ENCODE peak calls at places on chromosomes 1 and 21, in four cellular contexts. J is CD8-positive, alpha-beta T cell; G is SK-N-SH; N is pancreas. I is an unnamed sample. For H3K9me3, the result is how much of the 10 kb centered on the place peaks cover.

GRCh38 chr21:28871388-28872015 is 121.2 kb downstream of the LTN1 start:
- DNase-seq in G (no peak), J (no peak), N (no peak), I (no peak)

GRCh38 chr1:2826736-2827292 is 25.3 kb upstream of the TTC34 start:
- DNase-seq in J (no peak), N (no peak), G (no peak), I (no peak)

GRCh38 chr1:230132758-230133157 is 65.7 kb downstream of the GALNT2 start:
- DNase-seq in G (no peak), N (no peak), J (no peak), I (no peak)

GRCh38 chr1:238201992-238202391 is 311.3 kb upstream of the ZP4 start:
- DNase-seq in J (no peak), G (no peak), N (no peak), I (no peak)

GRCh38 chr1:214335567-214335966 is 54.6 kb downstream of the SMYD2 start:
- DNase-seq in N (no peak), J (no peak), G (no peak), I (no peak)

GRCh38 chr21:44666401-44667320 is at the start of gene KRTAP12-2:
- DNase-seq in G (no peak), J (no peak), N (no peak), I (no peak)

GRCh38 chr1:201930803-201931202 is 15.5 kb downstream of the LMOD1 start:
- DNase-seq in J (no peak), N (no peak), G (no peak), I (no peak)

GRCh38 chr1:224632921-224633321 is 16.8 kb downstream of the CNIH3 start:
- DNase-seq in J (no peak), N (no peak), G (no peak), I (no peak)

GRCh38 chr1:151574575-151575529 is 34.7 kb downstream of the TUFT1 start:
- DNase-seq in J (no peak), N (no peak), G (no peak), I (no peak)

GRCh38 chr1:229042482-229042881 is 228.4 kb upstream of the RAB4A start:
- DNase-seq in G (no peak), N (no peak), J (no peak), I (no peak)

GRCh38 chr1:185862235-185862634 is 128.0 kb downstream of the HMCN1 start:
- DNase-seq in J (no peak), G (no peak), N (no peak), I (no peak)

GRCh38 chr21:38289697-38290096 is 32.9 kb downstream of the KCNJ15 start:
- DNase-seq in J (no peak), G (no peak), N (no peak), I (no peak)

GRCh38 chr1:67683306-67683705 is 1.7 kb upstream of the GADD45A start:
- DNase-seq in G (no peak), J (no peak), N (no peak), I (no peak)

GRCh38 chr1:66676616-66677298 is 75.5 kb upstream of the DYNLT5 start:
- DNase-seq in N (no peak), J (no peak), G (no peak), I (no peak)

GRCh38 chr1:107829083-107829771 is 135.8 kb downstream of the VAV3 start:
- DNase-seq in N (no peak), J (no peak), G (no peak), I (no peak)

GRCh38 chr1:53271446-53272090 is 33.2 kb upstream of the MAGOH start:
- DNase-seq in J (no peak), G (no peak), N (no peak), I (no peak)

GRCh38 chr1:204146309-204146708 is 5.5 kb downstream of the ETNK2 start:
- DNase-seq in J (no peak), N (no peak), G (no peak), I (no peak)
- H3K9me3 ChIP-seq in J (under half), N (under half), G (under half), I (under half)

GRCh38 chr1:20078711-20079110 is 8.7 kb downstream of the PLA2G5 start:
- DNase-seq in J (no peak), G (no peak), N (no peak), I (no peak)
- H3K27ac ChIP-seq in J (no peak), G (no peak), N (no peak), I (no peak)

GRCh38 chr1:3954391-3955160 is 54.5 kb upstream of the C1orf174 start:
- DNase-seq in J (no peak), N (no peak), G (no peak), I (no peak)
- H3K9me3 ChIP-seq in J (under half), N (under half), G (under half), I (under half)

GRCh38 chr21:21064353-21064752 is 66.1 kb downstream of the NCAM2 start:
- DNase-seq in J (no peak), N (no peak), G (no peak), I (no peak)
- H3K27ac ChIP-seq in J (no peak), N (no peak), G (no peak), I (no peak)

GRCh38 chr21:9756677-9757076 is 764.7 kb upstream of the TPTE start:
- DNase-seq in N (no peak), G (no peak), J (no peak), I (no peak)
- H3K9me3 ChIP-seq in N (under half), G (under half), J (under half), I (under half)

GRCh38 chr1:159900755-159901335 is 880 bp upstream of the CFAP45 start:
- DNase-seq in N (no peak), J (no peak), G (no peak), I (no peak)
- H3K27ac ChIP-seq in N (peak), J (no peak), G (no peak), I (no peak)

DNA sequence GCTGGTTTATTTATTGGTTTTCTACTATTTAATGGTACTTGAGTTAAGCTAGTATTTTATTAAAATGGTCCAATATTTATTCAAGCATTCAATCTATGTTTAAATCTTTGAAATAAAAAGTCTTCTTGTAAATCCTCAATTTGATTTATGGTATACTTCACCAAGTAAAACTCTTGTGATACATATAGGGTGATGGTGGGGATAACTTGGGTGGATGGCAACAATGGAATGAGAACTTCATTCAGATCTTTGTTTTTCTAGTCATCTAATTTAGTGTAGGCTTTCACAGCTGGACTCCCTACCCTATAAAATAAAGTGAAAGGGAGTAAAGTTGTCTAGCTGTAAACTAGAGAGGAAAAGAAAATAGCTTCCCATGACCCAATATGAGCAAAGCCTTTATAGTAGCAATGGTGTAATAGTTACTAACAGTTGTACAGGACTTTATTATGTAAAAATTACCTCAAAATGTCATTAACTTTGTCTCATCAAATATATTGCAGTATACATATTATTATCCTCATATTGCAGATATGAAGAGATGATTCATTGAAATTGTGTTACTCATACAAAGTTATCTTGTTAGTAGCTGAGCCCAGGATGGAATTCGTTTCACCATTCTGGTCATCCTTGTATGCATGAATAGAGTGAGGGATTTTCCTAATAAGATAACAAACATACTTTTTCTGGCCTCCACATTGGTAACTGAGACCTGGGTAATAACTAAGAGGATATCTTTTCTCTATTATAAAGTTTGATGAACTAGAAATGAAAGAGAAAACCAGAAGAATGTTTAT is 1377.7 kb upstream of the ADGRL4 start:
- DNase-seq in J (no peak), N (no peak), G (no peak), I (no peak)
- H3K9me3 ChIP-seq in J (under half), N (under half), G (under half), I (under half)

DNA sequence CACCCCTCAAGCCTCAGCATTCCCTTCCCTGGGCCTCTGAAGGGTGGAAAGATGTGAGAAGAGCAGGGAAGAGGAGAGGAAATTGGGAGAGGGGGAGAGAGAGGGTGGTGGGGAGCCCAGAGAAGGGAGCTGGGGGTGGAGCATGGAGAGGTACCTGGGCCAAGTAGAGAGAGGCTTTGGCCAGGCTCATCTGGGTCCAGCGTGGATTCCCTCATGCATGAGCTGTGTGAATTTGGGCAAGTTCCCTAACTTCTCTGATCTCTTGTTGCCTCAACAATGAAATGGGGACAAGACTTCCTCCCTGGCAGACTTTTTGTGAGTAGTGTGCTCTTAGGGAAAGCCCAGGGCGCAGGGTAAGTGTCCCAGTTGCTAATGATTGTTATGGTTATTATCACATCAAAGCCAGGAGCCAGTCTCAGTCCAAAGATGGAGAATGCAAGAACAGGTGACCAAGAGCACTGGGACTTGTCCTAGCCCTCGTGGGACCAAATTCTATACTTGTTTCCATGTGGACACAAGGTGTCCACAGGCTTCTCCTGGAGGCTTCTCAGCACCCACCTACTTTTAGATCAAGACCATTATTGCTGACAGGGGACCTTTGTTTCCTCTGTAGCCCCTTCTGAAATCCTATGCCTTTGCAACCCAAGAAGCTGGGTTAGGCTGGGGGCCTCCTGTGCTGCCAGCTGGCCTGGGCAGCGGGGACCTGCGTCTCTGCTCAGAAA is 13.9 kb downstream of the IL6R start:
- DNase-seq in J (no peak), N (no peak), G (no peak), I (no peak)
- H3K27ac ChIP-seq in J (peak), N (peak), G (peak), I (peak)

DNA sequence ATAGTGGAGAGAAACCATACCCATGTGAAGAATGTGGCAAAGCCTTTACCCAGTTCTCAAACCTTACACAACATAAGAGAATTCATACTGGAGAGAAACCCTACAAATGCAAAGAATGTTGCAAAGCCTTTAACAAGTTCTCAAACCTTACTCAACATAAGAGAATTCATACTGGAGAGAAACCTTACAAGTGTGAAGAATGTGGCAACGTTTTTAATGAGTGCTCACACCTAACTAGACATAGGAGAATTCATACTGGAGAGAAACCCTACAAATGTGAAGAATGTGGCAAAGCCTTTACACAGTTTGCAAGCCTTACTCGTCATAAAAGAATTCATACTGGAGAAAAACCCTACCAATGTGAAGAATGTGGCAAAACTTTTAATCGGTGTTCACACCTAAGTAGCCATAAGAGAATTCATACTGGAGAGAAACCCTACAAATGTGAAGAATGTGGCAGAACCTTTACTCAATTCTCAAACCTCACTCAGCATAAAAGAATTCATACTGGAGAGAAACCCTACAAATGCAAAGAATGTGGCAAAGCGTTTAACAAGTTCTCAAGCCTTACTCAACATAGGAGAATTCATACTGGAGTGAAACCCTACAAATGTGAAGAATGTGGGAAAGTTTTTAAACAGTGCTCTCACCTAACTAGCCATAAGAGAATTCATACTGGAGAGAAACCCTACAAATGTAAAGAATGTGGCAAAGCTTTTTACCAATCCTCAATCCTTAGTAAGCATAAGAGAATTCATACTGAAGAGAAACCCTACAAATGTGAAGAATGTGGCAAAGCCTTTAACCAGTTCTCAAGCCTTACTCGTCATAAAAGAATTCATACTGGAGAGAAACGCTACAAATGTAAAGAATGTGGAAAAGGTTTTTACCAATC is 80.0 kb downstream of the JMJD4 start:
- DNase-seq in N (no peak), G (no peak), J (no peak), I (no peak)
- H3K9me3 ChIP-seq in N (under half), G (half or more), J (half or more), I (half or more)

GRCh38 chr1:74271503-74271902 is 36.3 kb downstream of the TNNI3K start:
- DNase-seq in N (no peak), J (no peak), G (no peak), I (no peak)

DNA sequence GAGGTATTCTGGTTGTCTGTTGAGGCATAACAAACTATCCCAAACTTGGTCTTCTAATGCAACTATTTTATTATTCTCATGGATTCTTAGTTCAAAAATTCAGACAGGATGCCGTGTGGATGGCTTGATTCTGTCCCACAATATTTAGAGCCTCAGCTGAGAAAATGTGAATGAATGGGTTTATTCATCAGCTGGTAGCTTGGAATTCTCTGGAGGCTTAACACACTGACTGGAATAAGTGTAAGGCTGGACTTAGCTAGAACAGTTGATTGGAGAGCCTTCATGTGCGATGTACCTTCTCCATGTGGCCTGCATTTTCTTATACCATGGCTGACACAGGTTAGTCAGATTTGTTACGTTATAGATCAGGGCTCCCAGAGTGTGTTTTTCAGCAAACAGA is 30.8 kb downstream of the TNNI3K start:
- DNase-seq in N (no peak), J (no peak), G (no peak), I (no peak)
- H3K27ac ChIP-seq in N (no peak), J (no peak), G (no peak), I (no peak)

I was measured in CD4-positive, alpha-beta T cell.